ENCODE peak calls at places on chromosomes 5 and 9, in four cellular contexts. Y is fibroblast of lung, N is endothelial cell of umbilical vein, C is mammary epithelial cell. R is an unnamed sample.

GRCh38 chr9:115845648-115846312 is 307.8 kb upstream of the PAPPA start:
- DNase-seq in N (no peak), Y (peak; percentile 90), C (peak; percentile 90), R (no peak)

GRCh38 chr9:30075451-30076199 is 2308.8 kb upstream of the ACO1 start:
- DNase-seq in N (no peak), Y (no peak), C (peak; percentile 83), R (no peak)

GRCh38 chr9:71144495-71144894 is 23.1 kb upstream of the TRPM3 start:
- DNase-seq in C (no peak), Y (no peak), N (peak; percentile 62), R (no peak)

GRCh38 chr5:134989291-134989830 is 21.7 kb downstream of the CATSPER3 start:
- DNase-seq in Y (no peak), C (no peak), N (no peak), R (no peak)

GRCh38 chr9:90124961-90125360 is 517.7 kb downstream of the DIRAS2 start:
- DNase-seq in Y (peak; percentile 65), C (no peak), N (no peak), R (no peak)

GRCh38 chr9:79166005-79166404 is 405.8 kb upstream of the TLE4 start:
- DNase-seq in Y (no peak), N (no peak), C (peak; percentile 23), R (no peak)

GRCh38 chr5:116360008-116360853 is 214.4 kb downstream of the SEMA6A start:
- DNase-seq in Y (peak; percentile 4), N (no peak), C (no peak), R (no peak)

GRCh38 chr9:72365525-72366256 is 683 bp upstream of the ZFAND5 start:
- DNase-seq in C (peak; percentile 81), N (peak; percentile 90), Y (peak; percentile 94), R (peak; percentile 60)

GRCh38 chr9:121350993-121351561 is 19.0 kb downstream of the STOM start:
- DNase-seq in N (peak; percentile 98), C (peak; percentile 84), Y (peak; percentile 95), R (no peak)

GRCh38 chr9:77595426-77596051 is 52.6 kb downstream of the GNA14 start:
- DNase-seq in N (peak; percentile 92), C (no peak), Y (no peak), R (no peak)

GRCh38 chr9:96027271-96028131 is 152.0 kb downstream of the ERCC6L2 start:
- DNase-seq in Y (no peak), C (no peak), N (peak; percentile 44), R (peak; percentile 56)

GRCh38 chr9:2407450-2407849 is 214.1 kb upstream of the VLDLR start:
- DNase-seq in C (no peak), N (no peak), Y (no peak), R (no peak)

GRCh38 chr5:37668524-37669047 is 171.3 kb downstream of the GDNF start:
- DNase-seq in C (peak; percentile 96), Y (peak; percentile 94), N (peak; percentile 88), R (no peak)

GRCh38 chr5:110027527-110028322 is 338.0 kb downstream of the MAN2A1 start:
- DNase-seq in Y (no peak), N (no peak), C (no peak), R (no peak)

GRCh38 chr9:84397822-84398221 is 57.3 kb upstream of the SLC28A3 start:
- DNase-seq in Y (peak; percentile 43), N (peak; percentile 65), C (peak; percentile 26), R (peak; percentile 13)

GRCh38 chr5:160092960-160093701 is 26.1 kb downstream of the PWWP2A start:
- DNase-seq in N (no peak), C (no peak), Y (no peak), R (no peak)

GRCh38 chr9:16867571-16868311 is 2.7 kb downstream of the BNC2 start:
- DNase-seq in N (peak; percentile 41), C (no peak), Y (peak; percentile 78), R (peak; percentile 9)

DNA sequence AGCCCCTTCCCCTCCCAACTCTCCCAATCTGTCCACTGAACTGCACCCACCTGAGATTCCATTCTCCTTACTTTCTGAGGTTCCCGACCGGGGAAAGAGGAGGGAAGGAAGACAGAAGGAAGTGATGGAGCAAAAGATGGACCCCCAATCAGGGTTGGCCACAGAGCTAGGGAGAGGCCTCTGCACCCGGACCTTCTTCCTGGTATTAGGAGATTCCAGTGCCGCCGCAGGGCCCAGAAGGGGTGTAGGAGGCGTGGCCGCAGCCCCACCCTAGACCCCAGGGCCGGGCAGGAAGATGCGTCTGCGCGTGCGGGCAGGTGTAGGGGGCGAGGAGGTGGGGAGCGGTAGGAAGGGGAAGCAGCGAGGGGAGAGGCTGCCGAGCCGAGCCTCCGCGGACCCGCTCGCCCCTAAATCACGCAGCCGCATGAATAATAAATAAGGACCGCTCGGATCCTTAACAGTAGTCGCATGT is 104.2 kb upstream of the MVB12B start:
- DNase-seq in Y (no peak), C (no peak), N (no peak), R (no peak)
- TF ChIP-seq EZH2 in Y (peak; percentile 40), C (no peak), N (peak; percentile 50), R (no peak)

GRCh38 chr9:38063363-38063707 is 5.7 kb downstream of the SHB start:
- DNase-seq in C (no peak), Y (no peak), N (no peak), R (no peak)

GRCh38 chr9:38061326-38061947 is 7.6 kb downstream of the SHB start:
- DNase-seq in C (no peak), N (no peak), Y (no peak), R (no peak)

GRCh38 chr9:38060688-38061087 is 8.3 kb downstream of the SHB start:
- DNase-seq in C (no peak), Y (no peak), N (no peak), R (no peak)

GRCh38 chr9:38062106-38062497 is 6.9 kb downstream of the SHB start:
- DNase-seq in N (no peak), Y (no peak), C (no peak), R (no peak)

DNA sequence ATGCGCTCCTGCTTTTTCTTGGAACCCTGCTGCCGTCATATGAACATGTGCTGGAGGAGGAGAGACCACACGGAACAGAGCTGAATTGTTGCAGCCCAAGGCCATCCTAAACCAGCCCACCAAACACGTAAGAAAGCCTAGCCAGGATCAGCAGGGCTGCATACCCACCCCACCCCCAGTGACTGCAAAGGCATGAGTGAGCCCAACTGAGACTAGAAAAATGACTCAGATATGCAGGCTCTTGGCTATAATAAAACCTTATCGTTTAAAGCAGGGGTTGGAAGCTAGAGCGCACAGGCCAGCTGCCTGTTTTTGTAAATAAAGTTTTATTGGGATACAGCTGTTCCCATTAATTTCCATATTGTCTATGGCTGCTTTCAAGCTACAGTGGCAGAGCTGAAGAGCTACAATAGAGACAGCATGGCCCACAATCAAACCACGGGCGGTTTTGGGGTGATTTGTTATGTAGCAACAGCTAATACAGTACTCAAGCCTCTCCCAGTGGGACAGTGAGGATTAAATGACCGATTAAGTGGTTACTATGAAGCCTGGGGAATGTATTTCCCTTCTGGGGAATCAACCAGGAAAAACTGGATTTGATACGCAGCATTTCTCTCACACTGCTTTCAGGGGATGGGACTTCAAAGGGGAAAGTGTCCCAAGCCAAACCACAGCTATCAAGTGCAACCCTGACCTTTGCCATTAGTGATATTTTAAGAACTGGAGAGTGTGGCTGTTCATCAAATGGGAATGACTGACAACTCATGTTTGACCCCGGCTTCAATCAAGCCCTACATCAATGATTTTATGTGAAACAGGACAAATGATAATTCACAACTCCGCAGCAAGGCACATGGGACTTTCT is 6.3 kb downstream of the SHB start:
- DNase-seq in N (no peak), C (no peak), Y (peak; percentile 51), R (no peak)
- H4K20me1 ChIP-seq in N (no peaks in the 10 kb centered on the region), C (no peaks in the 10 kb centered on the region), Y (peaks cover 2% of the 10 kb centered on the region), R (peaks cover 21% of the 10 kb centered on the region)

GRCh38 chr5:168088415-168089165 is 202.9 kb upstream of the WWC1 start:
- DNase-seq in C (no peak), Y (no peak), N (no peak), R (no peak)

GRCh38 chr5:168085321-168086040 is 206.0 kb upstream of the WWC1 start:
- DNase-seq in N (no peak), C (no peak), Y (no peak), R (no peak)

GRCh38 chr5:168086736-168087135 is 204.7 kb upstream of the WWC1 start:
- DNase-seq in Y (no peak), N (no peak), C (no peak), R (no peak)

GRCh38 chr5:168089201-168089887 is 202.1 kb upstream of the WWC1 start:
- DNase-seq in C (no peak), Y (no peak), N (no peak), R (no peak)

GRCh38 chr5:168086104-168086610 is 205.3 kb upstream of the WWC1 start:
- DNase-seq in N (no peak), Y (no peak), C (peak; percentile 21), R (no peak)
- TF ChIP-seq EZH2 in N (no peak), Y (no peak), C (no peak), R (no peak)

GRCh38 chr9:132672413-132672690 is 2.1 kb downstream of the GTF3C4 start:
- DNase-seq in Y (no peak), C (peak; percentile 26), N (peak; percentile 49), R (no peak)
- H4K20me1 ChIP-seq in Y (no peaks in the 10 kb centered on the region), C (peaks cover 8% of the 10 kb centered on the region), N (no peaks in the 10 kb centered on the region), R (peaks cover 56% of the 10 kb centered on the region)

GRCh38 chr5:31181376-31181987 is 12.0 kb upstream of the CDH6 start:
- DNase-seq in C (no peak), Y (no peak), N (no peak), R (no peak)

GRCh38 chr5:31185951-31186350 is 7.5 kb upstream of the CDH6 start:
- DNase-seq in C (no peak), Y (no peak), N (no peak), R (no peak)

GRCh38 chr5:31182146-31182545 is 11.3 kb upstream of the CDH6 start:
- DNase-seq in Y (no peak), N (no peak), C (no peak), R (no peak)

GRCh38 chr5:31187591-31187990 is 5.9 kb upstream of the CDH6 start:
- DNase-seq in Y (no peak), N (no peak), C (no peak), R (no peak)

DNA sequence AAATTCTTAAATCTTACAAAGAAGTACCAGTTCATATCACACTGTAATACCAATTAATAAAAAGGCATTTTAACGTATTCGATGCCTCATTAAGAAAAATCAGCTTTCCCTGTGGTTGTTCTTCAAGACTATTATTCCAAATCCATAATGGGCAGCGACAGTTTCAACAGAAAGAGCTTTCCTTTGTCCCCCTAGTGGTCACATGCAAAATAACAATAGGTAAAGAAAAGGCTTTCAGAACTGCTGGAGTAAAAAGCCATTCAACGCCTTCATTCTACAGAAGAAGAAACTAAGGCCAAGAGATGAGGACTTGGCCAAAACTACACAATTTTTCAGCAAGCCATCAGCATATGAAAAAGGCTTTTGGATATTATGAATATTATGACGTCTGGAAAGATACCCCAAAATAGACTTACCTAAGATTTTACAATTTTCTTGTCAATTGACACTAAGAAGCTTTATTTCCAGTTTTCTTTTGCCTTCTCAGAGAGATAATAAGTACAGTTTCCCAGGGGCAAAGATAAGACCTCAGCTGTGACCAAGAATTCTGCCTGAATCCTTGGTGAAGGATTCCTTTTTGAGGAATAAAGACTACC is 6.7 kb upstream of the CDH6 start:
- DNase-seq in N (peak; percentile 20), C (peak; percentile 3), Y (peak; percentile 50), R (peak; percentile 61)
- TF ChIP-seq EZH2 in N (no peak), C (no peak), Y (no peak), R (no peak)

GRCh38 chr9:69357854-69358220 is 32.8 kb downstream of the ENTREP1 start:
- DNase-seq in Y (no peak), N (no peak), C (no peak), R (no peak)
- H4K20me1 ChIP-seq in Y (no peaks in the 10 kb centered on the region), N (no peaks in the 10 kb centered on the region), C (no peaks in the 10 kb centered on the region), R (no peaks in the 10 kb centered on the region)

R was measured in neural progenitor cell.